ENCODE peak calls at places on chromosomes 16 and 17, in eight cellular contexts. Z, V, I, J, W, X, G and O are unnamed samples.

GRCh38 chr17:62787358-62787757 is 20.8 kb downstream of the MARCHF10 start:
- DNase-seq in Z (peak), V (no peak), I (no peak), J (no peak), W (no peak), X (no peak), G (no peak), O (peak)

GRCh38 chr17:32269377-32269776 is 3.7 kb downstream of the RHBDL3 start:
- DNase-seq in Z (no peak), V (no peak), I (no peak), J (no peak), W (no peak), X (no peak), G (no peak), O (no peak)

GRCh38 chr16:49588729-49589384 is 215.3 kb downstream of the C16orf78 start:
- DNase-seq in Z (peak), V (no peak), I (no peak), J (peak), W (no peak), X (no peak), G (no peak), O (peak)

GRCh38 chr16:54152362-54153239 is 134.0 kb downstream of the IRX3 start:
- DNase-seq in Z (no peak), V (peak), I (no peak), J (no peak), W (no peak), X (no peak), G (no peak), O (no peak)

GRCh38 chr17:33651631-33652030 is 358.5 kb upstream of the ASIC2 start:
- DNase-seq in Z (peak), V (peak), I (no peak), J (no peak), W (no peak), X (no peak), G (no peak), O (peak)

GRCh38 chr17:37742762-37743611 is 1.9 kb downstream of the HNF1B start:
- DNase-seq in Z (no peak), V (no peak), I (peak), J (no peak), W (no peak), X (no peak), G (no peak), O (no peak)

GRCh38 chr17:50883850-50884291 is 17.7 kb upstream of the TOB1 start:
- DNase-seq in Z (no peak), V (peak), I (no peak), J (no peak), W (no peak), X (no peak), G (no peak), O (no peak)

GRCh38 chr16:66927918-66928649 is 2.7 kb upstream of the RRAD start:
- DNase-seq in Z (peak), V (peak), I (no peak), J (no peak), W (no peak), X (no peak), G (no peak), O (no peak)

GRCh38 chr17:48023408-48024148 is 14.0 kb downstream of the COPZ2 start:
- DNase-seq in Z (peak), V (peak), I (peak), J (peak), W (peak), X (peak), G (no peak), O (peak)

GRCh38 chr17:12995896-12996295 is 21.9 kb downstream of the ELAC2 start:
- DNase-seq in Z (no peak), V (no peak), I (no peak), J (no peak), W (no peak), X (no peak), G (no peak), O (no peak)

GRCh38 chr17:20063665-20064648 is 54.8 kb downstream of the SPECC1 start:
- DNase-seq in Z (peak), V (peak), I (no peak), J (peak), W (peak), X (peak), G (peak), O (peak)

GRCh38 chr17:40557531-40558299 is 7.6 kb downstream of the CCR7 start:
- DNase-seq in Z (no peak), V (no peak), I (no peak), J (peak), W (no peak), X (no peak), G (no peak), O (no peak)

GRCh38 chr17:63533433-63534077 is 10.4 kb downstream of the KCNH6 start:
- DNase-seq in Z (no peak), V (no peak), I (no peak), J (no peak), W (no peak), X (no peak), G (no peak), O (no peak)

GRCh38 chr17:46264456-46265198 is 30.3 kb upstream of the LRRC37A start:
- DNase-seq in Z (peak), V (peak), I (peak), J (peak), W (no peak), X (no peak), G (peak), O (peak)

GRCh38 chr16:87067890-87068289 is 249.3 kb downstream of the C16orf95 start:
- DNase-seq in Z (no peak), V (no peak), I (no peak), J (no peak), W (peak), X (no peak), G (no peak), O (no peak)

GRCh38 chr16:21611178-21611545 is 11.8 kb downstream of the METTL9 start:
- DNase-seq in Z (no peak), V (peak), I (no peak), J (peak), W (no peak), X (no peak), G (no peak), O (peak)

GRCh38 chr16:54645328-54645727 is 285.3 kb upstream of the IRX5 start:
- DNase-seq in Z (no peak), V (no peak), I (no peak), J (no peak), W (no peak), X (no peak), G (no peak), O (no peak)

GRCh38 chr17:33602981-33603380 is 309.9 kb upstream of the ASIC2 start:
- DNase-seq in Z (no peak), V (no peak), I (no peak), J (no peak), W (no peak), X (no peak), G (no peak), O (no peak)

GRCh38 chr17:73998246-73999220 is 204.9 kb upstream of the RPL38 start:
- DNase-seq in Z (no peak), V (peak), I (peak), J (no peak), W (no peak), X (peak), G (no peak), O (no peak)

GRCh38 chr16:4266372-4266771 is 6.5 kb downstream of the TFAP4 start:
- DNase-seq in Z (no peak), V (peak), I (no peak), J (peak), W (no peak), X (no peak), G (no peak), O (peak)

GRCh38 chr17:1958134-1958881 is 66.8 kb downstream of the RTN4RL1 start:
- DNase-seq in Z (no peak), V (no peak), I (no peak), J (peak), W (no peak), X (no peak), G (no peak), O (no peak)

GRCh38 chr17:34598161-34598776 is 18.9 kb downstream of the TMEM132E start:
- DNase-seq in Z (no peak), V (no peak), I (peak), J (no peak), W (no peak), X (no peak), G (no peak), O (no peak)

GRCh38 chr16:49528564-49529150 is 155.1 kb downstream of the C16orf78 start:
- DNase-seq in Z (no peak), V (no peak), I (peak), J (peak), W (no peak), X (no peak), G (no peak), O (peak)

GRCh38 chr17:28684963-28685362 is 23.0 kb downstream of the SUPT6H start:
- DNase-seq in Z (peak), V (no peak), I (no peak), J (peak), W (peak), X (no peak), G (no peak), O (peak)

GRCh38 chr16:50814541-50814940 is 72.7 kb downstream of the CYLD start:
- DNase-seq in Z (no peak), V (no peak), I (no peak), J (no peak), W (no peak), X (no peak), G (no peak), O (no peak)

GRCh38 chr17:28460901-28461300 is 12.5 kb upstream of the SLC13A2 start:
- DNase-seq in Z (no peak), V (no peak), I (no peak), J (no peak), W (no peak), X (no peak), G (no peak), O (no peak)

GRCh38 chr16:67555795-67556212 is 6.5 kb upstream of the CTCF start:
- DNase-seq in Z (peak), V (peak), I (no peak), J (peak), W (no peak), X (no peak), G (no peak), O (peak)

GRCh38 chr16:4663756-4664465 is 29.5 kb upstream of the NUDT16L1 start:
- DNase-seq in Z (peak), V (no peak), I (no peak), J (no peak), W (peak), X (no peak), G (no peak), O (peak)

GRCh38 chr16:54930034-54930938 is at the start of gene IRX5:
- DNase-seq in Z (peak), V (peak), I (peak), J (peak), W (peak), X (peak), G (no peak), O (peak)

GRCh38 chr17:41717408-41718286 is 5.5 kb downstream of the GAST start:
- DNase-seq in Z (peak), V (peak), I (no peak), J (peak), W (no peak), X (no peak), G (no peak), O (peak)

GRCh38 chr16:52494621-52495020 is 52.3 kb downstream of the TOX3 start:
- DNase-seq in Z (no peak), V (no peak), I (no peak), J (no peak), W (no peak), X (no peak), G (no peak), O (no peak)

GRCh38 chr17:72618018-72618509 is 474.4 kb downstream of the SLC39A11 start:
- DNase-seq in Z (no peak), V (peak), I (peak), J (peak), W (no peak), X (no peak), G (no peak), O (peak)

GRCh38 chr16:65648111-65648510 is 526.2 kb upstream of the CDH11 start:
- DNase-seq in Z (no peak), V (no peak), I (no peak), J (no peak), W (no peak), X (no peak), G (no peak), O (no peak)

GRCh38 chr17:58319181-58320162 is 9.1 kb downstream of the TSPOAP1 start:
- DNase-seq in Z (no peak), V (no peak), I (no peak), J (no peak), W (peak), X (peak), G (no peak), O (no peak)

GRCh38 chr17:4560837-4561241 is 462 bp upstream of the GGT6 start:
- DNase-seq in Z (no peak), V (no peak), I (peak), J (peak), W (peak), X (no peak), G (no peak), O (peak)
- H3K4me3 ChIP-seq in Z (no peak), V (no peak), I (no peak), J (no peak), W (no peak), X (no peak), G (no peak), O (no peak)

DNA sequence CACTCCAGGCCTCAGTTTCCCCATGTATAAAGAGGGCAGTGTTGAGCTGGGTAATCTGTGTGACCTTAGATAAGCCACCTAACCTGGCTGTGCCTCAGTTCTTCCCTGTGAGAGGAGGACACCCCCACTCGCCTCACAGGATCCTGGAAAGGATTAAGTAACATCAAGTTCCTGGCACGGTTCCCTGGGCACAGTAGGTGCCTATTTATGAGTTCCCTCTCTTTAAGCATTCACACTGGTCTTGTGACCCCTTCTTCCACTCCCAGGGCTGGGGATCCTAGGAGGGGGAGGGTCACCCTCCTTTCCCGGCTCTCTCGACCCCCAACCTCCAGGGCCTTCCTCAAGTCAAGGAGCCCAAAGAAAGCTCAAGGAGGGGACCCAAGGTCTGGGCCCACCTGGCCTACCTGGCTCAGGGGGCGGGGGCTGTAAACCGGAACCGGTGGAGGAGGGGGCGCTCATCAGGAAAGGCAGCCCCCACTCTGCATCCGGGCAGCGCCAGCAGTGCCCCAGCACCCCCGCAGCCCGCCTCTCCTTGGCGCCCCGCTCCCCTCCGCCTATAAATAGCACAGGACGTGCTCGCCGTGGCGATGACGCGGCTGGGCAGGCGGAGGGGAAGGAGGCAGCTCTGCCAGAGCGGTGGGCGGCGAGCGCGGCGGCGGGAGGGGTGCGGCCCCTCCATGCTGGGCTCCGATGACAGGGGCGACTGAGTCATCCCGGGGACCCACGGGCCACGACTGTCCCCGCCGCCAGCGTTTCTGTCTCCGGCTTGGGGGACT is 9.4 kb downstream of the RPL19 start:
- DNase-seq in Z (peak), V (peak), I (peak), J (peak), W (peak), X (peak), G (no peak), O (peak)
- H3K4me3 ChIP-seq in Z (peak), V (peak), I (peak), J (peak), W (peak), X (peak), G (peak), O (peak)

DNA sequence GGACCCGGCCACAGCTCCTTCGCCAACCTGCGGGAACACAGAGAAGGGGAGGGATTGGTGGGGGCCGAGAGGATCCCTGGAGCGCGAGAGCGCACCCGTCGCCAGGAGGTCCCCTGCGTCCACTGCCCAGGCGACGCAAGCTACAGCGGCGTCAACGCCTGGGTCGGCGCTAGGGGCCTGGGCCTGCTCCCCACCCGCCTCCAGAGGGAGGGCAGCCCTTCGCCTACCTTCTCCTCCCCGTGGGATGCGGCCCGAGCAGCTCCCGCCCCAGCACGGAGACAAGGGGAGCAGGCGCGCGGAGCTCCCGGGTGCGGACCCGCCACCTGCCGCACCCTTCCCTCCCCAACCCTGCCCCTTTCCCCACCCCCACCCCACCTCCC is 118.9 kb upstream of the SMURF2 start:
- DNase-seq in Z (no peak), V (peak), I (peak), J (no peak), W (no peak), X (no peak), G (no peak), O (no peak)
- H3K4me3 ChIP-seq in Z (peak), V (peak), I (peak), J (peak), W (peak), X (peak), G (peak), O (peak)

GRCh38 chr16:3183445-3184139 is 4.4 kb upstream of the OR1F1 start:
- DNase-seq in Z (peak), V (no peak), I (no peak), J (no peak), W (no peak), X (no peak), G (no peak), O (no peak)

GRCh38 chr16:3182608-3183444 is 5.2 kb upstream of the OR1F1 start:
- DNase-seq in Z (peak), V (peak), I (peak), J (peak), W (no peak), X (no peak), G (no peak), O (peak)

GRCh38 chr16:3179651-3180050 is 8.4 kb upstream of the OR1F1 start:
- DNase-seq in Z (no peak), V (no peak), I (no peak), J (no peak), W (no peak), X (no peak), G (no peak), O (no peak)

GRCh38 chr16:3175157-3176153 is 12.5 kb upstream of the OR1F1 start:
- DNase-seq in Z (peak), V (peak), I (no peak), J (peak), W (peak), X (no peak), G (no peak), O (no peak)

GRCh38 chr16:3180445-3180878 is 7.5 kb upstream of the OR1F1 start:
- DNase-seq in Z (no peak), V (peak), I (no peak), J (no peak), W (peak), X (no peak), G (no peak), O (no peak)
- H3K4me3 ChIP-seq in Z (no peak), V (no peak), I (no peak), J (peak), W (no peak), X (no peak), G (no peak), O (no peak)

DNA sequence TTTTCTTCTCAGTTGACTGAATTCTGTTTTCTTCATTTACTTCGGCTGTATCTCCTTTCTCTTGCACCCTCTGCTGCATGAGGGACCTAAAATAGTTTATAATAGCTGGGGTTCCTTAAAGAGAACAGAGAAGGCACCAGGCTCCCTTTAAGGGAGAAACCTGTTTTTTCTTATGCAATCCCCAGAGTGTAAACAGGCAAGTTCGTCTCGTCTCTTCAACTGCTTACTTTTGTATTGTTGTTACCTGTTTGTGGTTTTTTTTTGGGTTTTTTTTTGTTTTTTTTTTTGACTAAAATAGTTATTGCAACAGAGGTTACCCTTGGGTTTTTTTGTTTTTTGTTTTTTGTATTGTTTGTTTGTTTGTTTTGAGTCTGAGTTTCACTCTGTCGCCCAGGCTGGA is 3.7 kb upstream of the LDHD start:
- DNase-seq in Z (no peak), V (no peak), I (no peak), J (no peak), W (no peak), X (no peak), G (no peak), O (no peak)
- H3K4me3 ChIP-seq in Z (no peak), V (no peak), I (no peak), J (no peak), W (no peak), X (no peak), G (no peak), O (no peak)

GRCh38 chr16:84841787-84842300 is 22.1 kb downstream of the CRISPLD2 start:
- DNase-seq in Z (no peak), V (peak), I (no peak), J (no peak), W (no peak), X (peak), G (no peak), O (no peak)
- H3K4me3 ChIP-seq in Z (no peak), V (peak), I (no peak), J (no peak), W (no peak), X (no peak), G (no peak), O (no peak)

GRCh38 chr17:16050844-16051243 is 51.2 kb downstream of the TTC19 start:
- DNase-seq in Z (no peak), V (no peak), I (no peak), J (no peak), W (no peak), X (no peak), G (no peak), O (no peak)

GRCh38 chr17:16052486-16052885 is 52.9 kb downstream of the TTC19 start:
- DNase-seq in Z (peak), V (no peak), I (no peak), J (peak), W (no peak), X (no peak), G (no peak), O (peak)

GRCh38 chr17:16044484-16044883 is 44.9 kb downstream of the TTC19 start:
- DNase-seq in Z (no peak), V (no peak), I (no peak), J (no peak), W (no peak), X (no peak), G (no peak), O (no peak)

GRCh38 chr17:16046966-16047365 is 47.3 kb downstream of the TTC19 start:
- DNase-seq in Z (peak), V (no peak), I (no peak), J (peak), W (no peak), X (no peak), G (no peak), O (peak)

DNA sequence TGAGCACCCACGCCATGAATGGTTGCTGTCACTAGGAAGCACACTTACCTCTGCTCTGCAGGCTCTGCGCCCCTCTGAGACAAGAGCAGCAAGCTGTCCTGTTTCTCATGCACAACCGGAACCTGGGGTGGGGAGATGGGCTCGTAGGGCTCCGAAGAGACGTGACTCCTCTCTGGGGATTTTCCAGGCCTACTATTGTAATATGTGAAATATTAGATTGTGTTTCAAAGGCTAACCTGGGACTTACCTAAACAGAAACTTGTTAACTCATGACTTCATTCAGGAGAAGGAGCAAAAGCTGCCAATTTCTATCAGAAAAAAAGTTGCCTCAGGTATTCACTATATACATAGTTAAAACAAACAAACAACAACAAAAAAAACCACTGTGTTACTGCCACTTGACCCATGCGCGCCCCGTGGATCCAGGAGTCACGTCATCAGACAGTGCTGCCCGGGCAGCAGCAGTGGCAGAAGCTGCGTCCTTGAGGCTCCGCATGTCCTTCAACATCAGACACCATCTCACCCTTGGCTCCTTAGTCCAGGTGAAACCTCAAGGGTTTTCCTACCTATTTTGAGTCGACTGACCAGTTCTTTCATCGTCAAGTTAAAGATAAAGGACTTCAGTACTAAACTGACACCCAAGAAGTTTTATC is 49.3 kb downstream of the TTC19 start:
- DNase-seq in Z (no peak), V (no peak), I (no peak), J (no peak), W (no peak), X (no peak), G (no peak), O (no peak)
- H3K4me3 ChIP-seq in Z (no peak), V (no peak), I (no peak), J (no peak), W (no peak), X (no peak), G (no peak), O (no peak)